ENCODE peak calls at places on chromosome 6, in six cellular contexts. F is IMR-90, O is A549, A is PC-9, H is fibroblast of lung, T is trophoblast cell. X is an unnamed sample. For H3K4me1, the result is how much of the 10 kb centered on the place peaks cover.

GRCh38 chr6:147201885-147202515 is 2.2 kb upstream of the STXBP5 start:
- DNase-seq in H (peak), T (peak), A (peak), F (peak), O (peak), X (peak)

GRCh38 chr6:134686071-134686470 is 263.8 kb downstream of the ALDH8A1 start:
- DNase-seq in F (peak), O (no peak), H (peak), A (no peak), T (no peak), X (no peak)

GRCh38 chr6:105902401-105903031 is 183.6 kb upstream of the PRDM1 start:
- DNase-seq in A (no peak), H (peak), T (no peak), F (peak), O (no peak), X (peak)

GRCh38 chr6:135033238-135033637 is 21.4 kb downstream of the HBS1L start:
- DNase-seq in O (no peak), F (no peak), H (no peak), A (no peak), T (no peak), X (no peak)

GRCh38 chr6:89299451-89299850 is 15.6 kb downstream of the GABRR2 start:
- DNase-seq in O (peak), T (no peak), H (peak), A (no peak), F (peak), X (no peak)

GRCh38 chr6:27138837-27139752 is 108.4 kb upstream of the PRSS16 start:
- DNase-seq in H (peak), T (peak), A (peak), O (peak), F (peak), X (peak)

GRCh38 chr6:166244353-166245045 is 63.7 kb downstream of the PRR18 start:
- DNase-seq in A (no peak), F (no peak), H (no peak), O (no peak), T (no peak), X (no peak)

GRCh38 chr6:104828478-104828877 is 31.2 kb downstream of the HACE1 start:
- DNase-seq in H (no peak), A (no peak), O (no peak), T (no peak), F (no peak), X (no peak)

GRCh38 chr6:26118999-26119398 is 31.8 kb downstream of the HFE start:
- DNase-seq in F (peak), O (peak), A (no peak), T (no peak), H (peak), X (no peak)

GRCh38 chr6:104548297-104548696 is 311.4 kb downstream of the HACE1 start:
- DNase-seq in F (no peak), H (no peak), O (no peak), A (no peak), T (no peak), X (no peak)

GRCh38 chr6:156425374-156425773 is 351.8 kb upstream of the ARID1B start:
- DNase-seq in A (no peak), O (no peak), F (peak), H (peak), T (no peak), X (no peak)

GRCh38 chr6:107877968-107878367 is 53.9 kb upstream of the SCML4 start:
- DNase-seq in H (no peak), F (no peak), O (no peak), T (no peak), A (no peak), X (peak)

GRCh38 chr6:33744895-33745546 is 1.7 kb downstream of the IP6K3 start:
- DNase-seq in A (no peak), T (no peak), O (no peak), H (no peak), F (no peak), X (no peak)

GRCh38 chr6:17291778-17292177 is 10.6 kb downstream of the RBM24 start:
- DNase-seq in O (no peak), F (peak), T (peak), H (no peak), A (no peak), X (no peak)

GRCh38 chr6:169271158-169271936 is 17.7 kb upstream of the THBS2 start:
- DNase-seq in T (no peak), H (peak), A (no peak), F (no peak), O (no peak), X (no peak)

DNA sequence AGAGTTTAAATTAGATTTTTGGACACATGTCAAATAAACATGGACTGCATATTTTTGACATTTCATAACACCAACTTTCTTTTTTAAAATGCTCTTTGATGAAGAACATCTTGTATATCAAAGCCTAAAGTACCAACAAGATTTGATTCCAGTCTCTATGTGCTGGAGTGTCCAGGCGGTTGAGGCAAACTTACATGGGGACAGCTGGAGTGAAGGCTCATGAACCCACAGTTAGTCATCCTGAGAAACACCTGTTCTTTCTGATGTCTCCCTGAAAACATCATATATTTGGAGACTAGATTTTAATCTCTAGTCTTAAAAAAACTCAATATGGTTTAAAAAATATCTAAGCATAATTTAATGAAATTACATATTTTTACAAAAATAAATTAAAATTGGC is 268.7 kb upstream of the AGPAT4 start:
- DNase-seq in A (no peak), T (no peak), H (no peak), F (no peak), O (no peak), X (no peak)
- H3K4me1 ChIP-seq in A (under half), T (under half), H (under half), F (under half), O (under half), X (under half)

DNA sequence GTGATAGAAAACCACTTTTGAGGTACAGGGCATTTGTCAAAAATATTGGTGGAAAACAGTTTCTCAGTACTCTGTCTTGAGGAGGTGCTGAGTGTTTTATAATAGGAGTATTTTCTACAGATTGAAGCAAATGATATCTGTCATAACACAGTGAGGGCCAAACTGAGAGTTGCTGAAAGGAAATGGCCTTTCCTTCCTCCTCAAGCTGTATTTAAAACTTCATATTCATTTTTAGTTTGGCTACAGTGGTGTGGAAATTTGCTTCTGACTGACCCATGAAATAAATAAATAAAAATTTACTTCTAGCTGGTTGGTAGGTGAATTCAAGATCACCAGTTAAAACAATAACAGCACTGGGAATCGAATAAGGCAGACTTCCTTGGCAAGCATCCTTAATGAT is 828.5 kb upstream of the CITED2 start:
- DNase-seq in T (no peak), A (no peak), H (no peak), O (no peak), F (no peak), X (no peak)
- H3K4me2 ChIP-seq in T (no peak), A (no peak), H (no peak), O (no peak), F (no peak), X (no peak)

GRCh38 chr6:52554684-52555280 is 22.1 kb downstream of the TRAM2 start:
- DNase-seq in T (no peak), A (no peak), H (peak), F (no peak), O (no peak), X (no peak)
- H3K4me1 ChIP-seq in T (under half), A (under half), H (half or more), F (half or more), O (under half), X (half or more)

GRCh38 chr6:143180205-143180604 is 119.5 kb downstream of the AIG1 start:
- DNase-seq in A (no peak), F (no peak), T (no peak), H (no peak), O (no peak), X (no peak)

GRCh38 chr6:143177706-143178105 is 117.0 kb downstream of the AIG1 start:
- DNase-seq in H (no peak), F (no peak), T (no peak), O (no peak), A (no peak), X (no peak)

GRCh38 chr6:143179096-143179495 is 118.4 kb downstream of the AIG1 start:
- DNase-seq in A (no peak), T (peak), O (no peak), H (no peak), F (no peak), X (no peak)

GRCh38 chr6:143183735-143184134 is 123.0 kb downstream of the AIG1 start:
- DNase-seq in F (no peak), H (peak), A (no peak), T (no peak), O (no peak), X (no peak)

DNA sequence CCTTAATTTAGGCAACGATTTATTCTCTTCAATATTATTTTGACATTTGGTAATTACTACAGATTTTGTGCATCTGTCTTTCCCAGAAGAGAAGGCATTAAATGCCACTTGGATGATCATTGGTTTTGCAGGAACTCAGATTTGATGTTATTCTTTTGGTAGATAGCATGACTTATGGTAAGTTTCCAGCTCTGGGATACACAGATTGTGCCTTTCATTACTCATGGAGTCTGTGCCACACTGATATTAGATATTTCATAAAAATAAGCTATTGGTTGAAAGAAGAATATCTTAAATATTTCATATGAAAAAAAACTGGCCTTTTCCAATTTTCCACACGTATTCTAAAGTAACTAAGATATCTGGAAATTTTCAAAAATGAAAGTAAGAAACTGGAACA is 120.2 kb downstream of the AIG1 start:
- DNase-seq in O (no peak), A (no peak), H (peak), T (no peak), F (no peak), X (no peak)
- H3K4me2 ChIP-seq in O (no peak), A (no peak), H (no peak), T (no peak), F (no peak), X (no peak)

GRCh38 chr6:21827425-21828192 is 234.1 kb downstream of the SOX4 start:
- DNase-seq in H (no peak), O (no peak), F (peak), T (no peak), A (no peak), X (no peak)
- H3K4me1 ChIP-seq in H (under half), O (under half), F (under half), T (under half), A (under half), X (under half)

GRCh38 chr6:6696867-6697531 is 108.5 kb downstream of the LY86 start:
- DNase-seq in O (peak), T (peak), A (peak), H (peak), F (peak), X (peak)

GRCh38 chr6:6695711-6696048 is 107.2 kb downstream of the LY86 start:
- DNase-seq in T (no peak), O (no peak), F (no peak), H (no peak), A (no peak), X (no peak)

GRCh38 chr6:6697620-6698019 is 109.1 kb downstream of the LY86 start:
- DNase-seq in H (no peak), A (no peak), F (no peak), T (peak), O (no peak), X (no peak)

GRCh38 chr6:6694368-6694780 is 105.9 kb downstream of the LY86 start:
- DNase-seq in F (no peak), T (no peak), H (no peak), O (no peak), A (no peak), X (no peak)

DNA sequence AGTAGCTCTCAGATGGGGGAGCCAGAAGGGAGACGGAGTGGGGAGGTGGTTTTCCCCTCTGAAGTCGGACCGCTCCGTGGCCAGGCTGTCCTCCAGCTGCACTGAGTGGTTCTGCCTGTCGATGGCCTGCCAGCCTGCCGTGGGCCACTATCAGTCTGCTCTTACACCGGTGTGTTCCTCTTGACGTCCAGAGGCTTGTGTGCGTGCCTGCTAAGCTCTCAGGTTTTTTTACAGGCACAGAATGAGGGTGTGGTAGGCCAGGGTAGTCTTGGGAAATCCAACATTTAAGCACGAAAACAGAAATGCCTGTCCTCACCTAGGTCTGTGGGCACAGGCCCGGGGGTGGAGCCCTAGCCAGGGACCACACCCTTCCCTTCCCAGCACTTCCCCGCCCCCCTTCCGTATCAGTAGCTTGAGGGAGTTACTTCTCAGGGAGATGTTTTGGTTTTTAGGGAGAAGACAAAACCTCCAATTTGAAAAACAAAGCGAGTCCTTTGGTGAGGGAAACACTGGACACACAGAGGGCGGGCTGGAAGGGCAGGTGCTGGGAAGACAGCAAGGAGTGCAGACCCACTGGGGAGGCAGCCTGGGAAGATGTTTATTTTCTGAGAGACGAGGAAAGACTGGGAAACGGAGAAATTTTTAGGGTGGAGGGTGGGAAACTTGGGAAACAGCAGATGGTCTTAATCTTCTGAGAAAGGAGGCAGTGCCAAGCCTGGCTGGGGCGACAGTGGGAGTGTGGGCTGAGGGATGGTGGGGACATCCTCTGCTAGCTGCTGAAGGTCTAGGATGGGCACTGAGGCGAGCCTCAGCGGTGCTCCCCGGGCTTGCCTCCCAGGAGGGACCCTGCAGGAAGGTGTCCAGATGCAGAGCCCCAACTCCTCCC is 106.5 kb downstream of the LY86 start:
- DNase-seq in A (no peak), T (no peak), O (no peak), H (no peak), F (no peak), X (no peak)
- H3K4me2 ChIP-seq in A (no peak), T (no peak), O (no peak), H (no peak), F (no peak), X (no peak)

GRCh38 chr6:326896-327537 is 34.7 kb downstream of the DUSP22 start:
- DNase-seq in T (no peak), H (no peak), F (no peak), O (no peak), A (no peak), X (no peak)
- H3K4me1 ChIP-seq in T (under half), H (under half), F (under half), O (under half), A (under half), X (half or more)

GRCh38 chr6:136036071-136036380 is 184.5 kb downstream of the PDE7B start:
- DNase-seq in A (no peak), F (no peak), H (no peak), O (no peak), T (no peak), X (no peak)
- H3K4me2 ChIP-seq in A (no peak), F (peak), H (no peak), O (peak), T (no peak), X (no peak)

DNA sequence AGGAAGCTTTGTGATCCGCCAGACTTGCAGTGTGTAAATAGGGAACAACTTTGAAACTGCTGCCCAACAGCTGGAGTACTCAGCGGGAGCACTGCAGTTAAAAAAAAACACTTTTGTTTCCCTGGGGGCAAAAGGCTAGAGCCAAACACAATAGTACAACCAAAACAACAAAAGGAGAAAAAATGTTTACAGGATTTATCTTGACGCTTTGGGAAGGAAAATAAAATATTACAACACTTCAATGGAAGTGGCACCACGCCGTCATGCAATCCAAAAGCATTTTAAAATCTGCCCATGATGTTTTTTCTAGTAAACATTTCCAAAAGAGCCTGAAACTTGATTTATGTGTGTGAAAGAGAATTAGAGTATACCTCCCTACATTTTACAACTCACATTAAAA is 26.0 kb downstream of the PTPRK start:
- DNase-seq in A (no peak), O (no peak), H (no peak), F (no peak), T (no peak), X (no peak)
- H3K4me1 ChIP-seq in A (under half), O (half or more), H (under half), F (under half), T (under half), X (under half)

X was measured in OCI-LY7.